ENCODE peak calls at places on chromosome 2, in eight cellular contexts. One of them, this sample, is unnamed.

GRCh38 chr2:51789908-51790307 is 758.0 kb upstream of the NRXN1 start:
- DNase-seq in NCI-H345: no peak
- DNase-seq in NCI-H510A treated with DMSO at 0.1 percent for 48 hours: no peak
- DNase-seq in neuronal stem cell: no peak
- DNase-seq in COR-L47: no peak
- DNase-seq in NCI-H460: no peak
- DNase-seq in GM12892: no peak
- DNase-seq in activated naive CD4-positive, alpha-beta T cell treated with anti-CD3 and anti-CD28 coated beads for 36 hours: no peak
- DNase-seq in this sample: no peak

GRCh38 chr2:100339823-100340222 is 17.5 kb upstream of the LONRF2 start:
- DNase-seq in NCI-H345: peak
- DNase-seq in NCI-H510A treated with DMSO at 0.1 percent for 48 hours: peak
- DNase-seq in neuronal stem cell: no peak
- DNase-seq in COR-L47: no peak
- DNase-seq in NCI-H460: no peak
- DNase-seq in GM12892: no peak
- DNase-seq in activated naive CD4-positive, alpha-beta T cell treated with anti-CD3 and anti-CD28 coated beads for 36 hours: no peak
- DNase-seq in this sample: peak

GRCh38 chr2:101387151-101387807 is at the start of gene CREG2:
- DNase-seq in NCI-H345: peak
- DNase-seq in NCI-H510A treated with DMSO at 0.1 percent for 48 hours: peak
- DNase-seq in neuronal stem cell: peak
- DNase-seq in COR-L47: peak
- DNase-seq in NCI-H460: peak
- DNase-seq in GM12892: peak
- DNase-seq in activated naive CD4-positive, alpha-beta T cell treated with anti-CD3 and anti-CD28 coated beads for 36 hours: peak
- DNase-seq in this sample: peak

GRCh38 chr2:148969585-148970180 is 68.8 kb upstream of the LYPD6B start:
- DNase-seq in NCI-H345: no peak
- DNase-seq in NCI-H510A treated with DMSO at 0.1 percent for 48 hours: no peak
- DNase-seq in neuronal stem cell: no peak
- DNase-seq in COR-L47: no peak
- DNase-seq in NCI-H460: no peak
- DNase-seq in GM12892: no peak
- DNase-seq in activated naive CD4-positive, alpha-beta T cell treated with anti-CD3 and anti-CD28 coated beads for 36 hours: no peak
- DNase-seq in this sample: no peak

GRCh38 chr2:174748948-174749347 is 15.3 kb downstream of the CHRNA1 start:
- DNase-seq in NCI-H345: peak
- DNase-seq in NCI-H510A treated with DMSO at 0.1 percent for 48 hours: peak
- DNase-seq in neuronal stem cell: peak
- DNase-seq in COR-L47: peak
- DNase-seq in NCI-H460: peak
- DNase-seq in GM12892: no peak
- DNase-seq in activated naive CD4-positive, alpha-beta T cell treated with anti-CD3 and anti-CD28 coated beads for 36 hours: peak
- DNase-seq in this sample: peak

GRCh38 chr2:55585451-55586079 is 31.9 kb downstream of the PPP4R3B start:
- DNase-seq in NCI-H345: no peak
- DNase-seq in NCI-H510A treated with DMSO at 0.1 percent for 48 hours: no peak
- DNase-seq in neuronal stem cell: no peak
- DNase-seq in COR-L47: no peak
- DNase-seq in NCI-H460: no peak
- DNase-seq in GM12892: no peak
- DNase-seq in activated naive CD4-positive, alpha-beta T cell treated with anti-CD3 and anti-CD28 coated beads for 36 hours: no peak
- DNase-seq in this sample: no peak

GRCh38 chr2:241508240-241508509 is 209 bp downstream of the STK25 start:
- DNase-seq in NCI-H345: peak
- DNase-seq in NCI-H510A treated with DMSO at 0.1 percent for 48 hours: no peak
- DNase-seq in neuronal stem cell: no peak
- DNase-seq in COR-L47: peak
- DNase-seq in NCI-H460: no peak
- DNase-seq in GM12892: no peak
- DNase-seq in activated naive CD4-positive, alpha-beta T cell treated with anti-CD3 and anti-CD28 coated beads for 36 hours: no peak
- DNase-seq in this sample: no peak

GRCh38 chr2:46264447-46264846 is 32.8 kb upstream of the EPAS1 start:
- DNase-seq in NCI-H345: no peak
- DNase-seq in NCI-H510A treated with DMSO at 0.1 percent for 48 hours: no peak
- DNase-seq in neuronal stem cell: no peak
- DNase-seq in COR-L47: no peak
- DNase-seq in NCI-H460: no peak
- DNase-seq in GM12892: no peak
- DNase-seq in activated naive CD4-positive, alpha-beta T cell treated with anti-CD3 and anti-CD28 coated beads for 36 hours: no peak
- DNase-seq in this sample: no peak

GRCh38 chr2:8214221-8214620 is 467.6 kb upstream of the ID2 start:
- DNase-seq in NCI-H345: no peak
- DNase-seq in NCI-H510A treated with DMSO at 0.1 percent for 48 hours: no peak
- DNase-seq in neuronal stem cell: no peak
- DNase-seq in COR-L47: no peak
- DNase-seq in NCI-H460: no peak
- DNase-seq in GM12892: no peak
- DNase-seq in activated naive CD4-positive, alpha-beta T cell treated with anti-CD3 and anti-CD28 coated beads for 36 hours: no peak
- DNase-seq in this sample: no peak

GRCh38 chr2:43851026-43851980 is 12.5 kb downstream of the ABCG8 start:
- DNase-seq in NCI-H345: no peak
- DNase-seq in NCI-H510A treated with DMSO at 0.1 percent for 48 hours: no peak
- DNase-seq in neuronal stem cell: no peak
- DNase-seq in COR-L47: no peak
- DNase-seq in NCI-H460: no peak
- DNase-seq in GM12892: no peak
- DNase-seq in activated naive CD4-positive, alpha-beta T cell treated with anti-CD3 and anti-CD28 coated beads for 36 hours: no peak
- DNase-seq in this sample: no peak

GRCh38 chr2:11417946-11418585 is 47.9 kb downstream of the E2F6 start:
- DNase-seq in NCI-H345: no peak
- DNase-seq in NCI-H510A treated with DMSO at 0.1 percent for 48 hours: no peak
- DNase-seq in neuronal stem cell: no peak
- DNase-seq in COR-L47: peak
- DNase-seq in NCI-H460: no peak
- DNase-seq in GM12892: no peak
- DNase-seq in activated naive CD4-positive, alpha-beta T cell treated with anti-CD3 and anti-CD28 coated beads for 36 hours: peak
- DNase-seq in this sample: no peak

This sample was measured in NCI-H1417.